ENCODE peak calls at places on chromosomes 4 and X, in five cellular contexts. I is heart right ventricle, X is GM23248, B is right cardiac atrium, A is fibroblast of lung. N is an unnamed sample.

GRCh38 chr4:182105416-182105815 is 137.8 kb upstream of the TENM3 start:
- DNase-seq in B (no peak), X (no peak), A (no peak), I (no peak), N (no peak)

GRCh38 chr4:45350438-45350837 is 624.1 kb upstream of the GNPDA2 start:
- DNase-seq in A (peak), X (peak), I (no peak), B (no peak), N (no peak)

GRCh38 chrX:16511776-16512400 is 138.1 kb upstream of the S100G start:
- DNase-seq in B (no peak), X (peak), I (no peak), A (peak), N (no peak)

GRCh38 chr4:182404371-182404770 is 161.2 kb downstream of the TENM3 start:
- DNase-seq in I (no peak), A (no peak), B (no peak), X (no peak), N (no peak)

GRCh38 chr4:19807505-19807904 is 444.2 kb upstream of the SLIT2 start:
- DNase-seq in B (no peak), I (no peak), A (peak), X (peak), N (no peak)

GRCh38 chr4:109365944-109366343 is 63.5 kb upstream of the COL25A1 start:
- DNase-seq in A (no peak), I (no peak), B (no peak), X (no peak), N (no peak)

GRCh38 chrX:65837875-65838549 is 170.6 kb downstream of the MSN start:
- DNase-seq in I (no peak), X (no peak), B (no peak), A (no peak), N (no peak)

GRCh38 chrX:53684415-53685192 is 1.9 kb downstream of the HUWE1 start:
- DNase-seq in I (no peak), X (peak), B (no peak), A (no peak), N (no peak)

GRCh38 chr4:88320174-88320779 is 35.9 kb upstream of the PPM1K start:
- DNase-seq in B (no peak), X (no peak), I (no peak), A (peak), N (no peak)

GRCh38 chrX:71164071-71164470 is 19.4 kb downstream of the NLGN3 start:
- DNase-seq in B (no peak), X (no peak), I (no peak), A (no peak), N (no peak)

GRCh38 chr4:80266267-80266901 is at the start of gene FGF5:
- DNase-seq in B (peak), I (peak), X (peak), A (peak), N (no peak)

GRCh38 chrX:10030570-10030969 is 63.4 kb downstream of the CLDN34 start:
- DNase-seq in A (peak), B (no peak), I (no peak), X (peak), N (no peak)

GRCh38 chr4:11774346-11774745 is 345.7 kb upstream of the HS3ST1 start:
- DNase-seq in B (no peak), A (no peak), I (no peak), X (no peak), N (no peak)

GRCh38 chr4:100299019-100299418 is 108.8 kb upstream of the DDIT4L start:
- DNase-seq in I (no peak), A (peak), X (peak), B (peak), N (no peak)

GRCh38 chrX:153400146-153401132 is 711 bp downstream of the PNMA6E start:
- DNase-seq in X (peak), B (no peak), I (peak), A (no peak), N (peak)

GRCh38 chr4:36222702-36223101 is 21.6 kb downstream of the ARAP2 start:
- DNase-seq in B (no peak), I (no peak), A (peak), X (no peak), N (no peak)

GRCh38 chr4:99821918-99822503 is 5.4 kb downstream of the DAPP1 start:
- DNase-seq in B (no peak), X (no peak), A (no peak), I (no peak), N (no peak)

GRCh38 chr4:10303291-10303690 is 153.9 kb downstream of the ZNF518B start:
- DNase-seq in I (no peak), X (no peak), B (no peak), A (no peak), N (no peak)

GRCh38 chrX:31213941-31214340 is 142.1 kb upstream of the FTHL17 start:
- DNase-seq in I (no peak), B (no peak), A (peak), X (peak), N (no peak)

GRCh38 chrX:69104756-69105434 is 60.4 kb downstream of the PJA1 start:
- DNase-seq in A (no peak), I (no peak), B (no peak), X (no peak), N (no peak)

GRCh38 chrX:101191217-101191750 is 28.3 kb upstream of the DRP2 start:
- DNase-seq in A (no peak), I (peak), B (peak), X (peak), N (peak)

GRCh38 chr4:177737387-177737965 is 295.2 kb upstream of the AGA start:
- DNase-seq in I (no peak), X (no peak), A (no peak), B (no peak), N (no peak)

GRCh38 chrX:151151668-151152267 is 24.6 kb upstream of the GPR50 start:
- DNase-seq in X (peak), A (peak), B (no peak), I (no peak), N (no peak)

GRCh38 chrX:120781416-120781815 is 94.2 kb downstream of the CT47B1 start:
- DNase-seq in X (peak), A (peak), I (no peak), B (no peak), N (no peak)

GRCh38 chrX:21943460-21944135 is 3.1 kb downstream of the SMS start:
- DNase-seq in I (no peak), A (peak), B (no peak), X (peak), N (no peak)

GRCh38 chr4:18020671-18021469 is 685 bp downstream of the LCORL start:
- DNase-seq in A (peak), X (peak), B (peak), I (peak), N (peak)

GRCh38 chr4:127364397-127364796 is 268.4 kb upstream of the INTU start:
- DNase-seq in A (no peak), X (no peak), B (no peak), I (no peak), N (no peak)

GRCh38 chr4:113952452-113953029 is 26.9 kb downstream of the ARSJ start:
- DNase-seq in I (no peak), X (peak), A (peak), B (no peak), N (no peak)

GRCh38 chr4:157840630-157841029 is 332.2 kb downstream of the GASK1B start:
- DNase-seq in A (no peak), B (no peak), I (no peak), X (no peak), N (no peak)

GRCh38 chr4:129546531-129546930 is 450.6 kb downstream of the C4orf33 start:
- DNase-seq in A (no peak), X (no peak), I (no peak), B (no peak), N (no peak)

GRCh38 chr4:98720871-98721480 is 62.6 kb upstream of the TSPAN5 start:
- DNase-seq in A (peak), I (no peak), B (no peak), X (peak), N (no peak)

GRCh38 chrX:10992110-10992509 is 119.0 kb upstream of the HCCS start:
- DNase-seq in A (no peak), I (no peak), X (no peak), B (no peak), N (no peak)

GRCh38 chr4:127788517-127788916 is 6.4 kb downstream of the HSPA4L start:
- DNase-seq in I (no peak), B (no peak), A (no peak), X (peak), N (no peak)

GRCh38 chr4:95129708-95130343 is 372.1 kb downstream of the BMPR1B start:
- DNase-seq in X (peak), B (no peak), A (peak), I (no peak), N (no peak)

GRCh38 chrX:39982927-39983326 is 114.8 kb downstream of the BCOR start:
- DNase-seq in X (no peak), A (no peak), B (no peak), I (no peak), N (no peak)

GRCh38 chrX:12693754-12694153 is 97.5 kb upstream of the PRPS2 start:
- DNase-seq in B (no peak), X (peak), I (no peak), A (no peak), N (no peak)

GRCh38 chrX:155022587-155022986 is at the start of gene F8:
- DNase-seq in B (no peak), I (no peak), A (no peak), X (no peak), N (no peak)

GRCh38 chrX:154411981-154412340 is 622 bp downstream of the TAFAZZIN start:
- DNase-seq in X (peak), B (peak), I (peak), A (peak), N (peak)

GRCh38 chr4:3530663-3531254 is 1.5 kb downstream of the LRPAP1 start:
- DNase-seq in B (no peak), I (no peak), X (no peak), A (no peak), N (no peak)
- H3K4me3 ChIP-seq in B (no peak), I (no peak), X (peak), A (peak), N (peak)

GRCh38 chr4:161525121-161525520 is 638.7 kb downstream of the FSTL5 start:
- DNase-seq in I (no peak), B (no peak), X (no peak), A (no peak), N (no peak)

DNA sequence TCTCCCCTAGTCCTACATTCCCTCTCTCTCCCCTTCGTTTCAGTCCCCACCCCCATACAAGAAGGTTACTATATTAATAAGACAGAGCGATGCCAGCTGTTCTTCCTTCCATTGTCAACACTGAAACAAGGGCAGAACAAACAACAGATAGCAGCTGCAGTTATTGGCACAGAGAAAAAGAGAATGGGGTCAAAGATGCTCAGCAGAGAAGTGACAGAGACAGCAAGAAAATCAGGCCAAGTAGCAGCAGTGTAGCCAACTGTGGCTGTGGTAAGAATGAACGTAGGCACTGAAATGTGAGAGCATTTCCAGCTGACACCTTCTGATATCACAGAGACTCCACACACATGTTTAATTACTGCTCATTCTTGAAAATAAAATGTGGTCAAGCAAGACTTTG is 641.8 kb downstream of the FSTL5 start:
- DNase-seq in I (no peak), B (no peak), A (peak), X (no peak), N (no peak)
- H3K4me3 ChIP-seq in I (no peak), B (no peak), A (no peak), X (no peak), N (no peak)

DNA sequence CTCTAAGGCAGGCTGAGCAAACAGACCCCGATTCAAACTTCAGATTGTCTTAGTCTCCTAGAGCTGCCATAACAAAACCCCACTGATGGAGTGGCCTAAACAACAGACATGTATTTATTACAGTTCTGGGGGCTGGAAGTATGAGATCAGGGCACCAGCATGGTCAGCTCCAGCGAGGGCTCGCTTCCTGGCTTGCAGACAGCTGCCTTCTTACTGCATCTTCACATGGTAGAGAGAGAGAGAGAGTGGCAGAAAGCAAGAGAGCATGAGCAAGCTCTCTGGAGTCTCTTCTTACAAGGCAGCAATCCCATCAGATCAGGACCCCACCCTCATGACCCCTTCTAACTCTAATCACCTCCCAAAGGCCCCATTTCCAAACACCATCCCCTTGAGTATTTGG is 22.3 kb upstream of the SORCS2 start:
- DNase-seq in X (no peak), I (no peak), A (no peak), B (no peak), N (no peak)
- H3K4me3 ChIP-seq in X (no peak), I (no peak), A (no peak), B (no peak), N (no peak)

GRCh38 chrX:139892512-139892911 is 40.3 kb downstream of the ATP11C start:
- DNase-seq in I (no peak), A (no peak), X (no peak), B (no peak), N (no peak)

GRCh38 chrX:139889760-139890159 is 43.1 kb downstream of the ATP11C start:
- DNase-seq in B (no peak), X (peak), A (peak), I (no peak), N (no peak)

GRCh38 chrX:139890991-139891700 is 41.7 kb downstream of the ATP11C start:
- DNase-seq in B (no peak), X (peak), I (no peak), A (peak), N (no peak)
- H3K4me3 ChIP-seq in B (no peak), X (peak), I (no peak), A (no peak), N (no peak)

DNA sequence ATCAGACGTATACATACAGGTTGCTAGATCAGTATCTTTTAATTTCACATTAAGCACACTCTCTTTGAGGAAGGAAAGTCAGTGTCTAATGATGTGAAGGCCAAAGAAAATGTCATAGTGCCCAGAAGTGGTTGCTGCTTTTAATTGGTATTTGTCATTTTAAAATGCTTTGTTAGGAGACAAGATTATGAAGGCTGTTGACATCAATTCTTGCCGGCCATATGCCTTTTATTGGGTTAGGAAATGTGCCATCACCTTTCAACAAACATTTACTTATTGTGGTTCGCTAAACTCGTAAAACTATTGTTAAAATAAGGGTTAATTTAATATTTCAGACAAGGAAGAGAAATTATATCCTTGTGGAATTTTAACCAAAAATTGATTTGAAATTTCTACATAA is 32.2 kb downstream of the NFKB1 start:
- DNase-seq in B (no peak), I (no peak), X (no peak), A (no peak), N (no peak)
- H3K4me3 ChIP-seq in B (no peak), I (no peak), X (no peak), A (no peak), N (no peak)

DNA sequence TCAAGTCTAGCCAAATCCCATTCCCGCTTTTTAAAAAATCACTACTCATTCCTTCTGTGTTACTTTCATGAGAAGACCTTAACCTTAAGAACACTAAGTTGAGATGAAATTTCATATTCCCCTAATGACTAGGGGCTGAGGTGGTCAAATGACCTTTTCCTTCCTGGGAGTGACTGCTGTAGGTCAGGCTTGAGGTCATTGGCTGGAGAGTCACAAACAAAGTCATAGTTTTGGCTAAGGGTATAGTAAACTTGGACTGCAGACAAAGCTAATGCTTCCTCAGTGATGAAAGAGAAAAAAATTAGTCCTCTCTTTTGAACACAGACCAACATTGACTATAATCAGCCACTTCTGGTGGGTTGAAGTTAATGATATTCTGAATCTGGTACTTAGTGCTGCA is 16.0 kb upstream of the FGF2 start:
- DNase-seq in I (no peak), B (no peak), X (peak), A (peak), N (no peak)
- H3K4me3 ChIP-seq in I (no peak), B (no peak), X (no peak), A (no peak), N (no peak)

DNA sequence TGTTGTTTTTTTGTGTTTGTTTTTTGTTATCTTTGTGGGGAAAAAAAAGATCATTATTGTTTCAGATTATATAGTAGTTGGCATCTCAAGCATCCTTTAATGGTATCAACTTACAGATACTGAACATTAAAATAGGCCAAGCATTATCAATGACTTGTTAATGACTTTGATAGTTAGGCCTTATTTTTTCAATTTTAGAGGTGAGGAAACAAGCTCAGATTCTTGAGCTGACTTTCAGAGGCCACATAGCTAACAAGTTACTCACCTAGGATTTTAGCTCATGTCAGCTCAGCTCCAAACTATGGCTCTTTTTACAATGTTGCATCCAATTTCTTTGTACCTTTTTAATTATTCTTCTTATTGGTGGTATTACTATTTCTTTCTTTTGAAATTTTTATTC is 471 bp upstream of the PLAC8 start:
- DNase-seq in X (peak), I (no peak), B (no peak), A (peak), N (no peak)
- H3K4me3 ChIP-seq in X (no peak), I (no peak), B (no peak), A (no peak), N (no peak)

DNA sequence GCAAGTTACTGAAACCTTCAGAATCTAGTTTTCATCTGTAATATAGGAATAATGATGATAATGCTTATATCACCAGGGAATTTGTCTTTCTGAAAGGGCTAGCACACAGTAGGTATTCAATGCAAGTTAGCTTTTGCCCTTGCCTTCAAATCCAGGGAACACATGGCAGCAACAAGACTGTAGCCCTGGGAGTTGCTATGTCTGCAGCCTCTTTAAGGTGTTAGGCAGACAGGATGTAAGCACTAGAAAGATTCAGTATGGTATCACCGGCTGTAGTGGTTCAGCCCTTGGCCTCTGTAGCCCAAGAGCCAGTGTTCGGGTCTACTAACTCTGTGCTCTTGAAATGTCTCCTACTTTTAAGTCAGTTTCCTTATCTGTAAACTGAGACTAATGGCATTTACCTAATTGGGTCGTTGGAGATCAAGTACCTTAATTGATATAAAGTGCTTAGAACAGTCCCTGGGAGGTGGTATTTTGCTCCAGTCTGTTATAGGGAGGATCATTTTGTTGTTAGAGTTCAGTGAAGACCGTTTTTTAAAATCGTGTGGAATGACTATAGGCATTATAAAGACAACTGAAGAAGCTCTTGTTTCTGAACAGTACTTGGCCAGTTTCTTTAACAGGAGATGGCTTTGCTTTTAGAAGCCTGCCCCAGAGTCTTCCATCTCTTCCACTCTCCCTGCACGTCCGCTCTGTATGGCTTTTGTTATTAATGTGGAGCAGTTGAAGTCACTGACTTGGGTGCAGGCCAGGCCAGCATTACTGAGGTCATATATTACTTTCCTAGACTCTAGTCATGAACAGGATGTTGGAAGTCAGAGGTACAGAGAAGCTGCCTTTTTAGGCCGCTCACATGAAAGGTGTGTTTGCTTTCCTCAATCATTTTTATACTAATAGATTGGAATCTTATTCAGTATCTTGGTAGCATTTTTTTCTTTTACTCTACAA is 44.8 kb downstream of the GAB1 start:
- DNase-seq in I (peak), X (peak), A (peak), B (peak), N (peak)
- H3K4me3 ChIP-seq in I (no peak), X (peak), A (peak), B (no peak), N (no peak)